ENCODE peak calls at places on chromosome 15, in five cellular contexts. C is brain microvascular endothelial cell, L is endodermal cell, E is AG04450, B is amniotic stem cell. J is an unnamed sample.

GRCh38 chr15:66565731-66566130 is at the start of gene LCTL:
- DNase-seq in L (peak; percentile 83), C (peak; percentile 69), B (no peak), E (peak; percentile 30), J (no peak)

GRCh38 chr15:101026686-101027272 is 107.6 kb downstream of the LRRK1 start:
- DNase-seq in B (no peak), E (no peak), L (no peak), C (no peak), J (no peak)

GRCh38 chr15:78317145-78317836 is 17.9 kb upstream of the SKIC8 start:
- DNase-seq in C (no peak), L (peak; percentile 49), B (no peak), E (no peak), J (no peak)

GRCh38 chr15:63944681-63944955 is 101.7 kb downstream of the DAPK2 start:
- DNase-seq in E (no peak), L (no peak), B (no peak), C (no peak), J (no peak)

GRCh38 chr15:93477188-93477587 is 388.2 kb upstream of the RGMA start:
- DNase-seq in E (no peak), L (peak; percentile 92), B (no peak), C (no peak), J (no peak)

GRCh38 chr15:24976932-24977331 is 22.1 kb downstream of the SNRPN start:
- DNase-seq in E (no peak), C (no peak), L (no peak), B (no peak), J (no peak)

GRCh38 chr15:78049691-78050440 is 27.6 kb downstream of the TBC1D2B start:
- DNase-seq in C (no peak), E (no peak), B (peak; percentile 48), L (no peak), J (no peak)

GRCh38 chr15:58148633-58149032 is 10.5 kb downstream of the AQP9 start:
- DNase-seq in L (no peak), C (no peak), E (no peak), B (no peak), J (no peak)

GRCh38 chr15:93030430-93031102 is 58.4 kb downstream of the RGMA start:
- DNase-seq in L (peak; percentile 93), B (no peak), E (peak; percentile 26), C (peak; percentile 61), J (peak; percentile 60)

GRCh38 chr15:29873942-29874341 is 51.7 kb upstream of the TJP1 start:
- DNase-seq in C (no peak), E (no peak), L (no peak), B (no peak), J (no peak)

GRCh38 chr15:83775738-83776137 is 121.8 kb downstream of the ADAMTSL3 start:
- DNase-seq in B (no peak), L (no peak), C (no peak), E (no peak), J (no peak)

GRCh38 chr15:65101418-65101890 is 13.5 kb downstream of the UBAP1L start:
- DNase-seq in B (no peak), E (peak; percentile 36), C (peak; percentile 65), L (peak; percentile 96), J (peak; percentile 81)

GRCh38 chr15:65285291-65286068 is 1.2 kb downstream of the PARP16 start:
- DNase-seq in E (no peak), L (no peak), B (no peak), C (peak; percentile 27), J (no peak)

GRCh38 chr15:75233504-75234190 is 24.5 kb upstream of the GOLGA6C start:
- DNase-seq in C (no peak), B (no peak), L (no peak), E (no peak), J (no peak)

GRCh38 chr15:31487811-31488436 is 161.3 kb downstream of the KLF13 start:
- DNase-seq in E (no peak), B (no peak), C (peak; percentile 40), L (peak; percentile 59), J (no peak)

GRCh38 chr15:62087671-62088360 is 21.0 kb downstream of the C2CD4A start:
- DNase-seq in L (no peak), C (no peak), E (no peak), B (no peak), J (no peak)

GRCh38 chr15:25947336-25948080 is 84.4 kb upstream of the ATP10A start:
- DNase-seq in C (no peak), B (no peak), E (no peak), L (peak; percentile 86), J (peak; percentile 59)

GRCh38 chr15:49462242-49462641 is 39.2 kb downstream of the FGF7 start:
- DNase-seq in E (no peak), B (no peak), C (no peak), L (no peak), J (no peak)

GRCh38 chr15:63450884-63451225 is 53.5 kb upstream of the USP3 start:
- DNase-seq in L (no peak), E (no peak), B (no peak), C (no peak), J (no peak)

GRCh38 chr15:66857694-66858093 is 155.7 kb downstream of the SMAD6 start:
- DNase-seq in C (no peak), E (no peak), L (no peak), B (no peak), J (no peak)

GRCh38 chr15:30885814-30886213 is 17.9 kb upstream of the FAN1 start:
- DNase-seq in B (no peak), E (no peak), C (no peak), L (peak; percentile 88), J (peak; percentile 60)

GRCh38 chr15:63503739-63504246 is 600 bp upstream of the USP3 start:
- DNase-seq in E (peak; percentile 58), L (peak; percentile 81), C (peak; percentile 86), B (peak; percentile 53), J (peak; percentile 54)

GRCh38 chr15:47473857-47474256 is 243.4 kb upstream of the SEMA6D start:
- DNase-seq in B (no peak), L (no peak), C (no peak), E (no peak), J (no peak)

GRCh38 chr15:69357773-69358765 is 56.1 kb upstream of the KIF23 start:
- DNase-seq in C (peak; percentile 7), L (no peak), E (no peak), B (no peak), J (no peak)

GRCh38 chr15:75779504-75779903 is 63.7 kb upstream of the UBE2Q2 start:
- DNase-seq in L (no peak), E (no peak), C (no peak), B (no peak), J (no peak)

J was measured in Caco-2.